ENCODE peak calls at places on chromosomes 2 and 18, in five cellular contexts. T, J, P, B and U are unnamed samples.

GRCh38 chr18:31503011-31503410 is 5.0 kb downstream of the DSG2 start:
- DNase-seq in T (no peak), J (no peak), P (no peak), B (no peak), U (no peak)

GRCh38 chr2:3754795-3755194 is 51.4 kb downstream of the DCDC2C start:
- DNase-seq in T (no peak), J (no peak), P (no peak), B (no peak), U (no peak)

GRCh38 chr18:6031442-6031841 is 136.1 kb upstream of the TMEM200C start:
- DNase-seq in T (no peak), J (no peak), P (no peak), B (no peak), U (no peak)

GRCh38 chr2:69694894-69695849 is 46.8 kb upstream of the ANXA4 start:
- DNase-seq in T (no peak), J (no peak), P (no peak), B (peak; percentile 72), U (no peak)

GRCh38 chr18:46657115-46657955 is at the start of gene LOXHD1:
- DNase-seq in T (no peak), J (no peak), P (no peak), B (no peak), U (no peak)

GRCh38 chr18:73043231-73044000 is 175.6 kb upstream of the NETO1 start:
- DNase-seq in T (no peak), J (no peak), P (no peak), B (no peak), U (no peak)

GRCh38 chr2:104563398-104564024 is 290.4 kb upstream of the POU3F3 start:
- DNase-seq in T (no peak), J (no peak), P (no peak), B (no peak), U (no peak)

GRCh38 chr2:83079007-83079406 is 1380.1 kb downstream of the SUCLG1 start:
- DNase-seq in T (no peak), J (no peak), P (no peak), B (no peak), U (no peak)

GRCh38 chr2:100852999-100853908 is 33.3 kb downstream of the NPAS2 start:
- DNase-seq in T (no peak), J (no peak), P (no peak), B (no peak), U (no peak)

GRCh38 chr2:79855264-79856006 is 342.6 kb downstream of the CTNNA2 start:
- DNase-seq in T (no peak), J (no peak), P (peak; percentile 33), B (no peak), U (no peak)

GRCh38 chr2:58571181-58571852 is 330.2 kb upstream of the FANCL start:
- DNase-seq in T (no peak), J (peak; percentile 46), P (peak; percentile 44), B (peak; percentile 75), U (no peak)

GRCh38 chr2:33274524-33274923 is 201.9 kb upstream of the RASGRP3 start:
- DNase-seq in T (no peak), J (no peak), P (no peak), B (no peak), U (no peak)

GRCh38 chr2:159140070-159140774 is 146.3 kb downstream of the WDSUB1 start:
- DNase-seq in T (no peak), J (no peak), P (no peak), B (peak; percentile 70), U (no peak)

GRCh38 chr18:57527479-57528237 is 58.8 kb downstream of the FECH start:
- DNase-seq in T (no peak), J (no peak), P (no peak), B (no peak), U (no peak)

GRCh38 chr18:23363865-23364570 is 89.1 kb upstream of the RIOK3 start:
- DNase-seq in T (no peak), J (no peak), P (no peak), B (no peak), U (no peak)

GRCh38 chr18:23369231-23369630 is 83.9 kb upstream of the RIOK3 start:
- DNase-seq in T (no peak), J (no peak), P (no peak), B (no peak), U (no peak)

DNA sequence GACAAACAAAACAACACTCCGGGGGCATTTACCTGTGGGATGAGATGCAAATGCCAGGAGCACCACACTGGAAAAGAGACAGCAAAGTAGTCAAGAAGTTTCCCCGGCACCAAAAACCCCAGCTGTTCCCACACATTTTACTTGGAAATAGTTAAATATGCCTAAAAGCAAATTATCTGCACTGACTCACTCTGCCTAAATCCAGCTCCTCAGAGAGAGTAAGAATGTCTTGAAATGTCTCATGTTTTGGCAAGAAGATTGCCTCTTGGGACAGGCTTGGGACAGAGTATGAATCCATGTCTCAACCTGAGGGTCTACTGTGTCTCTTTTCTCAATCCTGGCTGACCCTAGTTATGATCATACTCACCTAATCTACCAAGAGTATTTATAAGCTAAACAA is 87.5 kb upstream of the RIOK3 start:
- DNase-seq in T (no peak), J (no peak), P (no peak), B (peak; percentile 61), U (no peak)
- H3K4me3 ChIP-seq in T (no peak overlapping the region), J (no peak overlapping the region), P (no peak overlapping the region), B (no peak overlapping the region), U (no peak overlapping the region)

GRCh38 chr2:20436716-20437470 is 10.0 kb upstream of the RHOB start:
- DNase-seq in T (no peak), J (peak; percentile 29), P (no peak), B (no peak), U (peak; percentile 50)

GRCh38 chr2:20440001-20440560 is 6.8 kb upstream of the RHOB start:
- DNase-seq in T (no peak), J (peak; percentile 37), P (no peak), B (no peak), U (no peak)

GRCh38 chr2:20439503-20439902 is 7.4 kb upstream of the RHOB start:
- DNase-seq in T (no peak), J (peak; percentile 46), P (no peak), B (peak; percentile 36), U (no peak)

GRCh38 chr2:20438334-20439192 is 8.3 kb upstream of the RHOB start:
- DNase-seq in T (no peak), J (peak; percentile 66), P (no peak), B (peak; percentile 77), U (no peak)

GRCh38 chr2:20439193-20439475 is 7.7 kb upstream of the RHOB start:
- DNase-seq in T (no peak), J (peak; percentile 65), P (no peak), B (peak; percentile 34), U (no peak)
- H3K4me1 ChIP-seq in T (no peaks in the 10 kb centered on the region), J (no peaks in the 10 kb centered on the region), P (no peaks in the 10 kb centered on the region), B (no peaks in the 10 kb centered on the region), U (peaks cover 22% of the 10 kb centered on the region)

GRCh38 chr2:188787002-188787660 is 187.0 kb upstream of the COL3A1 start:
- DNase-seq in T (no peak), J (no peak), P (no peak), B (peak; percentile 85), U (no peak)

GRCh38 chr2:188787661-188788044 is 186.5 kb upstream of the COL3A1 start:
- DNase-seq in T (no peak), J (no peak), P (no peak), B (peak; percentile 84), U (no peak)

GRCh38 chr2:188785515-188785914 is 188.7 kb upstream of the COL3A1 start:
- DNase-seq in T (no peak), J (no peak), P (no peak), B (peak; percentile 53), U (no peak)

GRCh38 chr2:188784269-188784762 is 189.9 kb upstream of the COL3A1 start:
- DNase-seq in T (no peak), J (no peak), P (no peak), B (no peak), U (no peak)

DNA sequence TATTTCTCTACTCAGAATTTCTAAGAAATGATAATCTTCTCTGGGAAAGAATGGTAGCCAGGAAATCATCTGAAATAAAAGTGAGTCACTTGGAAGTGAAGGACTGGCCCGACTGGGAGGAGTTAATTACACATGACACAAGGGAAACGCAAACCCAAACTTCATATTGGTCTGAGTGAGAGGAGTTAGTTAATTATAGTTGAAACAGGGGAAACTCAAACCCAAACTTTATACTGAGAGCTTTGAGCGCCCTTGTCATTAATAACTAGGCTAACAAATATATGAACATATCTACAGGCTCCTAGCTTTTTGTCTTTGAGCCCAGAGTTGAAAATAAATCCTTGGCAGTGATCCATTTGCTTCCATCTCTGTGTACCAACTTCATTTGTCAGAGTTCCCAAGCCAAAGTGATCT is 187.8 kb upstream of the COL3A1 start:
- DNase-seq in T (no peak), J (no peak), P (no peak), B (peak; percentile 91), U (no peak)
- H3K4me3 ChIP-seq in T (no peak overlapping the region), J (peak overlapping the region; percentile 8), P (no peak overlapping the region), B (no peak overlapping the region), U (no peak overlapping the region)

DNA sequence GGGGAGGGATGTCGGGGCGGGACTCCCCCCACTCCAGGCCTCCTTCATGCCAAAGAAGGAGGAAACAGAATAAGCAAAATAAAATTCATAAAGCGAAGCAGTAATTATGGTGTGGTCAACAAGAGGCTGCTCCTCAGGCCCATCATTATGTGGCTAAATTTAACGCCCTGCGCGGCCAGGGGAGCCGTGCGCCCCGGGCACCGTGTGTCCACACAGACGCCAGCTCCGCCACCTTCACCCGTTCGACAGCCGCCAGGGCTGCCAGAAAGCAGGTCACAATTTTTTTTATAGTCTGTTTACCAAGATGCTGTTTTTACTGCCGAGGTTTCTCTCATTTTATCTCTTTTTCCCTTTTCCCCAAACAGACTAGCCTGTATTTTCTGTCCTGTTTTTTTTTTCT is 31.0 kb downstream of the NHEJ1 start:
- DNase-seq in T (no peak), J (no peak), P (no peak), B (no peak), U (no peak)
- H3K4me1 ChIP-seq in T (peaks cover 8% of the 10 kb centered on the region), J (no peaks in the 10 kb centered on the region), P (no peaks in the 10 kb centered on the region), B (peaks cover 7% of the 10 kb centered on the region), U (peaks cover 4% of the 10 kb centered on the region)

GRCh38 chr2:203820969-203821368 is 46.6 kb upstream of the CTLA4 start:
- DNase-seq in T (no peak), J (no peak), P (no peak), B (no peak), U (no peak)
- H3K4me3 ChIP-seq in T (no peak overlapping the region), J (no peak overlapping the region), P (no peak overlapping the region), B (no peak overlapping the region), U (no peak overlapping the region)

GRCh38 chr18:2642771-2643170 is 12.8 kb upstream of the SMCHD1 start:
- DNase-seq in T (no peak), J (no peak), P (no peak), B (no peak), U (no peak)
- H3K4me1 ChIP-seq in T (peaks cover 66% of the 10 kb centered on the region), J (peaks cover 3% of the 10 kb centered on the region), P (no peaks in the 10 kb centered on the region), B (no peaks in the 10 kb centered on the region), U (no peaks in the 10 kb centered on the region)

GRCh38 chr18:9329471-9329870 is 5.1 kb upstream of the TWSG1 start:
- DNase-seq in T (no peak), J (no peak), P (no peak), B (no peak), U (no peak)
- H3K4me3 ChIP-seq in T (no peak overlapping the region), J (no peak overlapping the region), P (no peak overlapping the region), B (no peak overlapping the region), U (no peak overlapping the region)

DNA sequence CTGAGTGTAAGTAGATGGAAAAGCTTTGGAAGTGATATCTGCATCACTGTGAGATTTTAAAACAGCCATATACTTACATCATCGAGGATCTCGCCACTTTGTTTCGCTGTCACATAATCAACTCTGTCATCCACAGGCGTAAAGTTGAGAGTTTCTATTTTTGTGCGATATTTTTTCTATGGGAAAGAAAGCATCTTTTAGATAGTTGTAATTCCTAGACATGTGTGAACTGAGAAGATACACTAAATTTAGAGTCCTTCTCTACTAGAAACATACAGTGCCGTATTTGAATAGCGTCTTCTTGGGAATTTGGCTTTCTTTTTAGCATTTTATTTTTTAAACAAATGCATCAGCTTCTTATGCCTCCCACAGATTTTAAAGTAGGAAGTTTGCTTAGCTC is 158.8 kb downstream of the RIF1 start:
- DNase-seq in T (no peak), J (no peak), P (no peak), B (no peak), U (no peak)
- H3K4me1 ChIP-seq in T (no peaks in the 10 kb centered on the region), J (no peaks in the 10 kb centered on the region), P (no peaks in the 10 kb centered on the region), B (no peaks in the 10 kb centered on the region), U (no peaks in the 10 kb centered on the region)